ENCODE peak calls at places on chromosomes 2 and 18, in six cellular contexts. One of them, this sample, is unnamed.

GRCh38 chr2:100870652-100871531 is 51.0 kb downstream of the NPAS2 start:
- DNase-seq in A549: no peak
- DNase-seq in HepG2: peak; percentile 80
- DNase-seq in endothelial cell of umbilical vein: no peak
- DNase-seq in H1: no peak
- DNase-seq in K562: no peak
- DNase-seq in this sample: peak; percentile 38

GRCh38 chr2:58899692-58900091 is 658.6 kb upstream of the FANCL start:
- DNase-seq in K562: no peak
- DNase-seq in HepG2: no peak
- DNase-seq in endothelial cell of umbilical vein: no peak
- DNase-seq in A549: no peak
- DNase-seq in H1: no peak
- DNase-seq in this sample: no peak

GRCh38 chr2:199404841-199405240 is 52.9 kb downstream of the SATB2 start:
- DNase-seq in endothelial cell of umbilical vein: no peak
- DNase-seq in K562: no peak
- DNase-seq in A549: no peak
- DNase-seq in HepG2: no peak
- DNase-seq in H1: no peak
- DNase-seq in this sample: no peak

GRCh38 chr2:25131567-25132295 is 36.6 kb downstream of the POMC start:
- DNase-seq in A549: no peak
- DNase-seq in HepG2: no peak
- DNase-seq in endothelial cell of umbilical vein: no peak
- DNase-seq in H1: no peak
- DNase-seq in K562: no peak
- DNase-seq in this sample: peak; percentile 47

GRCh38 chr2:2827691-2828315 is 496.7 kb upstream of the MYT1L start:
- DNase-seq in A549: no peak
- DNase-seq in HepG2: no peak
- DNase-seq in endothelial cell of umbilical vein: no peak
- DNase-seq in K562: no peak
- DNase-seq in H1: no peak
- DNase-seq in this sample: no peak

GRCh38 chr18:49621301-49621700 is 59.4 kb downstream of the LIPG start:
- DNase-seq in K562: no peak
- DNase-seq in H1: no peak
- DNase-seq in endothelial cell of umbilical vein: no peak
- DNase-seq in HepG2: no peak
- DNase-seq in A549: no peak
- DNase-seq in this sample: no peak

GRCh38 chr18:31617029-31617717 is 25.5 kb downstream of the TTR start:
- DNase-seq in A549: no peak
- DNase-seq in endothelial cell of umbilical vein: no peak
- DNase-seq in H1: no peak
- DNase-seq in HepG2: no peak
- DNase-seq in K562: no peak
- DNase-seq in this sample: no peak

GRCh38 chr2:213234641-213235040 is 49.6 kb upstream of the SPAG16 start:
- DNase-seq in K562: no peak
- DNase-seq in H1: no peak
- DNase-seq in endothelial cell of umbilical vein: no peak
- DNase-seq in A549: no peak
- DNase-seq in HepG2: no peak
- DNase-seq in this sample: no peak

GRCh38 chr18:57409650-57410049 is 25.5 kb upstream of the ONECUT2 start:
- DNase-seq in K562: no peak
- DNase-seq in H1: no peak
- DNase-seq in HepG2: no peak
- DNase-seq in endothelial cell of umbilical vein: no peak
- DNase-seq in A549: no peak
- DNase-seq in this sample: no peak

GRCh38 chr2:95015261-95015918 is 10.1 kb upstream of the MAL start:
- DNase-seq in HepG2: no peak
- DNase-seq in A549: no peak
- DNase-seq in H1: no peak
- DNase-seq in endothelial cell of umbilical vein: no peak
- DNase-seq in K562: no peak
- DNase-seq in this sample: no peak

GRCh38 chr2:70088508-70089219 is 1.4 kb downstream of the PCBP1 start:
- DNase-seq in H1: no peak
- DNase-seq in A549: no peak
- DNase-seq in endothelial cell of umbilical vein: no peak
- DNase-seq in K562: no peak
- DNase-seq in HepG2: peak; percentile 41
- DNase-seq in this sample: no peak

GRCh38 chr18:25862881-25863600 is 227.4 kb downstream of the SS18 start:
- DNase-seq in H1: no peak
- DNase-seq in HepG2: no peak
- DNase-seq in endothelial cell of umbilical vein: no peak
- DNase-seq in A549: no peak
- DNase-seq in K562: no peak
- DNase-seq in this sample: no peak

GRCh38 chr18:58882039-58882438 is 17.4 kb downstream of the ZNF532 start:
- DNase-seq in K562: no peak
- DNase-seq in endothelial cell of umbilical vein: no peak
- DNase-seq in H1: no peak
- DNase-seq in HepG2: no peak
- DNase-seq in A549: no peak
- DNase-seq in this sample: no peak

GRCh38 chr2:182366625-182367024 is 60.2 kb downstream of the PDE1A start:
- DNase-seq in A549: no peak
- DNase-seq in HepG2: no peak
- DNase-seq in K562: no peak
- DNase-seq in endothelial cell of umbilical vein: no peak
- DNase-seq in H1: no peak
- DNase-seq in this sample: no peak

GRCh38 chr18:1884623-1885022 is 686.7 kb downstream of the METTL4 start:
- DNase-seq in K562: no peak
- DNase-seq in H1: no peak
- DNase-seq in A549: no peak
- DNase-seq in HepG2: no peak
- DNase-seq in endothelial cell of umbilical vein: no peak
- DNase-seq in this sample: no peak

GRCh38 chr2:71100195-71100964 is 29.6 kb downstream of the MCEE start:
- DNase-seq in K562: peak; percentile 82
- DNase-seq in endothelial cell of umbilical vein: peak; percentile 66
- DNase-seq in H1: peak; percentile 34
- DNase-seq in HepG2: peak; percentile 57
- DNase-seq in A549: peak; percentile 83
- DNase-seq in this sample: peak; percentile 72

GRCh38 chr2:32963941-32964340 is 17.2 kb downstream of the LTBP1 start:
- DNase-seq in endothelial cell of umbilical vein: no peak
- DNase-seq in K562: no peak
- DNase-seq in H1: no peak
- DNase-seq in HepG2: no peak
- DNase-seq in A549: no peak
- DNase-seq in this sample: no peak

GRCh38 chr2:169362346-169363026 is at the start of gene LRP2:
- DNase-seq in endothelial cell of umbilical vein: peak; percentile 8
- DNase-seq in H1: no peak
- DNase-seq in HepG2: peak; percentile 15
- DNase-seq in A549: no peak
- DNase-seq in K562: no peak
- DNase-seq in this sample: peak; percentile 45

GRCh38 chr2:239022437-239023260 is 174.8 kb downstream of the TWIST2 start:
- DNase-seq in K562: no peak
- DNase-seq in endothelial cell of umbilical vein: no peak
- DNase-seq in A549: no peak
- DNase-seq in H1: no peak
- DNase-seq in HepG2: no peak
- DNase-seq in this sample: no peak

DNA sequence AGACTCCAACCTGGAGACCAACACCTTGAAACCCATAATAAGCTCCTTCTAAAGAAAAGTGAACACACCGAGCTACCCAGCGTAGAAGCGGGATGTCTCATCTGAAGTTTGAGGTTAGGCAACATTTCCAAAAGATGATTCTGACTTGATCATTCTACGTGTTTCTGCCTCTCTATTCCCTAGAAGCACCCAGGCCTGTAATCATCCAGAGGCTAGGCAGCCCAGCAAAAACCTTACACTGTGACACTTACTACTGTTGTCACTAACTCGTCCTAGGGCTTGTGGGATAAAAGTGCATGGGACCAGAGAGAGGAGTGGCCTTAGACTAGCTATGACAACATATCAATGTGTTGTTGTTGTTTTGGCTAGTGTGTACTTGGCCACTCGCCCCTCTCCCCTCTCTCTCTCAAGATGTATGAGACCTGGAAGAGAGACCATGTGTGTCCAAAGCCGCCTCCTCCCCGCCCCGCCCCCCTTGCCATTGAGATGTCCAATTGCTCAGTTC is 1.4 kb downstream of the ZBTB14 start:
- DNase-seq in K562: peak; percentile 16
- DNase-seq in endothelial cell of umbilical vein: peak; percentile 13
- DNase-seq in HepG2: no peak
- DNase-seq in H1: no peak
- DNase-seq in A549: no peak
- DNase-seq in this sample: no peak
- TF ChIP-seq JUN in K562: no peak
- TF ChIP-seq JUN in endothelial cell of umbilical vein: no peak
- TF ChIP-seq JUN in HepG2: no peak
- TF ChIP-seq JUN in H1: no peak
- TF ChIP-seq JUN in A549: no peak
- TF ChIP-seq JUN in this sample: no peak

GRCh38 chr2:47221039-47221438 is 65.9 kb upstream of the STPG4 start:
- DNase-seq in H1: no peak
- DNase-seq in K562: no peak
- DNase-seq in A549: no peak
- DNase-seq in endothelial cell of umbilical vein: no peak
- DNase-seq in HepG2: no peak
- DNase-seq in this sample: no peak
- TF ChIP-seq JUN in H1: no peak
- TF ChIP-seq JUN in K562: no peak
- TF ChIP-seq JUN in A549: no peak
- TF ChIP-seq JUN in endothelial cell of umbilical vein: no peak
- TF ChIP-seq JUN in HepG2: no peak
- TF ChIP-seq JUN in this sample: no peak

GRCh38 chr2:158464426-158465281 is 7.9 kb downstream of the PKP4 start:
- DNase-seq in endothelial cell of umbilical vein: peak; percentile 16
- DNase-seq in K562: peak; percentile 62
- DNase-seq in H1: no peak
- DNase-seq in A549: peak; percentile 56
- DNase-seq in HepG2: peak; percentile 40
- DNase-seq in this sample: no peak
- TF ChIP-seq JUN in endothelial cell of umbilical vein: no peak
- TF ChIP-seq JUN in K562: no peak
- TF ChIP-seq JUN in H1: no peak
- TF ChIP-seq JUN in A549: no peak
- TF ChIP-seq JUN in HepG2: no peak
- TF ChIP-seq JUN in this sample: no peak

DNA sequence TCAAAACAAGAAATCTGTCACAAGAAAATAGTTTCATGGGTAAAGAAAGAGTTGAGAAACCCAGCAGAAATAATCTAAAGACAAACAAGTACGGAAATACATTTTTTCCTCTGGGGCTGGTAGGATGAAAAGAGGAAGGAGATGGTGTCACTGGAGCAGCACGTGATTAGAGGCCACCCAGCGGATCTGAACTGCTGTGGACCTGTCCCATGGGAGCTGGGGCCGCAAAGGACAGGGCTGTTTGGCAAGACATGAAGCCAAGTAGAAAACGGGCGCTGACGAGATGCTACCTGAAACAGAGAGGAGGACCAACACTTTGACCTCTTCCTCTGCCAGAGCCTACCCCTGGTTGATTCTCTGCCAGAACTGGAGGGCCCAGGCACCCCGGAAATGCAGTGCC is 295.4 kb upstream of the ATP5MC3 start:
- DNase-seq in endothelial cell of umbilical vein: no peak
- DNase-seq in K562: no peak
- DNase-seq in HepG2: no peak
- DNase-seq in H1: no peak
- DNase-seq in A549: no peak
- DNase-seq in this sample: no peak
- TF ChIP-seq JUN in endothelial cell of umbilical vein: no peak
- TF ChIP-seq JUN in K562: no peak
- TF ChIP-seq JUN in HepG2: no peak
- TF ChIP-seq JUN in H1: no peak
- TF ChIP-seq JUN in A549: no peak
- TF ChIP-seq JUN in this sample: no peak

DNA sequence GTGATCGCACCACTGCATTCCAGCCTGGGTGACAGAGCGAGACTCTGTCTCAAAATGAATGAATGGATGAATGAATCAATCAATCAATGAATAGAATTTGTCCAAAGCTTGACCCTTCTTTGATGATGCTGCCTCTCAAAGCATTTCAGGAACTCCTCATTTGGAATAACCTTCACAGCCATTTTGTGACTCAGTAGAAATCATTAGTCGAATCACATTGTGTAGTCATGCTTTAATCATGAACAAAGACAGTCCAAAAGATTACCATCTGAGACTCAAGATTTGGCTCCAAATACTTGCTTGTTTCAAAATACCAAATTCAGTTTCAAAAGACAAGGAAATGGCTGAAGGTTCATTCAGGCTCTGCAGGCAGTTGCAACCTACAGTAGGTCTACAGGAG is 83.1 kb downstream of the VWA3B start:
- DNase-seq in HepG2: no peak
- DNase-seq in endothelial cell of umbilical vein: no peak
- DNase-seq in K562: no peak
- DNase-seq in H1: no peak
- DNase-seq in A549: no peak
- DNase-seq in this sample: no peak
- TF ChIP-seq JUN in HepG2: no peak
- TF ChIP-seq JUN in endothelial cell of umbilical vein: no peak
- TF ChIP-seq JUN in K562: no peak
- TF ChIP-seq JUN in H1: no peak
- TF ChIP-seq JUN in A549: no peak
- TF ChIP-seq JUN in this sample: no peak